ENCODE peak calls at places on chromosomes 7 and 10, in five cellular contexts. G, K, N, Y and I are unnamed samples.

GRCh38 chr7:106167439-106168136 is 55.5 kb upstream of the SYPL1 start:
- DNase-seq in G (no peak), Y (peak), N (no peak), K (peak), I (no peak)

GRCh38 chr10:124949543-124949942 is 7.6 kb downstream of the ZRANB1 start:
- DNase-seq in K (no peak), Y (no peak), G (no peak), N (no peak), I (no peak)

GRCh38 chr10:129962092-129962494 is 2.0 kb downstream of the EBF3 start:
- DNase-seq in N (no peak), Y (no peak), K (no peak), G (no peak), I (no peak)

GRCh38 chr10:132861884-132862461 is 76.0 kb upstream of the NKX6-2 start:
- DNase-seq in Y (no peak), K (no peak), G (no peak), N (no peak), I (no peak)

GRCh38 chr10:68156373-68157185 is 47.3 kb downstream of the MYPN start:
- DNase-seq in Y (peak), N (peak), G (no peak), K (peak), I (peak)

GRCh38 chr10:44180321-44181154 is 204.4 kb downstream of the CXCL12 start:
- DNase-seq in G (no peak), K (peak), N (peak), Y (peak), I (no peak)

GRCh38 chr7:22576941-22577927 is 77.2 kb upstream of the STEAP1B start:
- DNase-seq in N (peak), G (no peak), K (peak), Y (peak), I (no peak)

GRCh38 chr10:48542471-48543210 is 62.2 kb downstream of the ARHGAP22 start:
- DNase-seq in G (no peak), K (no peak), N (no peak), Y (no peak), I (no peak)

GRCh38 chr7:41977165-41977651 is 259.8 kb downstream of the GLI3 start:
- DNase-seq in K (peak), Y (no peak), G (no peak), N (peak), I (no peak)

GRCh38 chr10:48506147-48506917 is 98.5 kb downstream of the ARHGAP22 start:
- DNase-seq in K (peak), G (no peak), Y (no peak), N (peak), I (no peak)

GRCh38 chr10:9260690-9261089 is 1206.2 kb downstream of the GATA3 start:
- DNase-seq in K (no peak), G (no peak), Y (no peak), N (no peak), I (no peak)

GRCh38 chr10:86368987-86369386 is 2.4 kb upstream of the GRID1 start:
- DNase-seq in Y (no peak), K (no peak), G (no peak), N (no peak), I (no peak)

GRCh38 chr7:151454306-151454705 is 14.4 kb upstream of the CRYGN start:
- DNase-seq in G (no peak), N (no peak), K (no peak), Y (no peak), I (no peak)

GRCh38 chr10:26468291-26468690 is 30.1 kb downstream of the APBB1IP start:
- DNase-seq in G (no peak), N (peak), K (peak), Y (no peak), I (no peak)

GRCh38 chr7:149879271-149879711 is 5.5 kb downstream of the ATP6V0E2 start:
- DNase-seq in Y (no peak), G (no peak), K (no peak), N (no peak), I (no peak)